ENCODE peak calls at places on chromosomes 4 and X, in ten cellular contexts. H is SHP77, Z is neural progenitor cell, E is hippocampal formation, N is cardiac muscle cell, I is activated T-cell treated with anti-CD3 and anti-CD28 coated beads for 1 hour, T is IMR-90, W is aorta, Y is hepatic stellate cell, Q is ovary. P is an unnamed sample.

GRCh38 chr4:53196872-53197759 is 168.7 kb downstream of the SCFD2 start:
- DNase-seq in W (no peak), Q (no peak), Z (peak; percentile 75), Y (no peak), I (no peak), T (peak; percentile 90), N (peak; percentile 95), H (peak; percentile 70), E (no peak), P (peak; percentile 73)

GRCh38 chr4:11455201-11455835 is 26.6 kb upstream of the HS3ST1 start:
- DNase-seq in N (no peak), W (no peak), I (no peak), T (no peak), E (no peak), H (no peak), Y (no peak), Z (no peak), Q (no peak), P (no peak)

GRCh38 chrX:38970074-38970473 is 168.8 kb downstream of the MID1IP1 start:
- DNase-seq in I (no peak), W (no peak), H (no peak), Y (no peak), N (no peak), Z (no peak), T (no peak), Q (no peak), E (no peak), P (no peak)

GRCh38 chr4:163332526-163333405 is at the start of gene NPY1R:
- DNase-seq in Q (peak; percentile 36), W (peak; percentile 89), Y (peak; percentile 69), E (peak; percentile 69), I (no peak), N (peak; percentile 87), T (peak; percentile 73), H (peak; percentile 67), Z (peak; percentile 90), P (peak; percentile 78)

GRCh38 chr4:3861720-3862639 is 95.8 kb downstream of the ADRA2C start:
- DNase-seq in T (no peak), Y (no peak), Z (no peak), W (peak; percentile 42), E (no peak), Q (no peak), N (no peak), H (no peak), I (no peak), P (no peak)

GRCh38 chr4:54513231-54513630 is 144.5 kb upstream of the KIT start:
- DNase-seq in E (no peak), I (no peak), Q (no peak), H (no peak), T (peak; percentile 93), W (no peak), Y (peak; percentile 62), N (peak; percentile 81), Z (no peak), P (peak; percentile 86)

GRCh38 chr4:126777649-126778048 is 855.1 kb upstream of the INTU start:
- DNase-seq in N (peak; percentile 51), Z (no peak), H (no peak), T (peak; percentile 94), E (no peak), I (no peak), W (no peak), Y (peak; percentile 31), Q (no peak), P (peak; percentile 81)

GRCh38 chrX:55867254-55867653 is 149.7 kb downstream of the RRAGB start:
- DNase-seq in Q (no peak), Y (no peak), W (no peak), N (peak; percentile 5), Z (no peak), H (no peak), I (no peak), T (peak; percentile 2), E (no peak), P (no peak)

GRCh38 chrX:48278958-48279357 is 23.8 kb downstream of the SSX1 start:
- DNase-seq in Z (no peak), Y (no peak), E (no peak), Q (no peak), H (no peak), T (no peak), N (peak; percentile 3), I (no peak), W (no peak), P (no peak)

GRCh38 chr4:183995489-183996049 is 90.5 kb downstream of the STOX2 start:
- DNase-seq in Q (no peak), W (no peak), I (no peak), E (no peak), Z (no peak), T (peak; percentile 32), N (peak; percentile 55), H (no peak), Y (no peak), P (no peak)

GRCh38 chr4:85557016-85557901 is 82.3 kb downstream of the ARHGAP24 start:
- DNase-seq in E (no peak), H (no peak), W (no peak), Q (no peak), T (no peak), Y (no peak), Z (no peak), N (no peak), I (no peak), P (no peak)

GRCh38 chr4:71186566-71187398 is 152.0 kb upstream of the SLC4A4 start:
- DNase-seq in W (peak; percentile 86), Y (peak; percentile 76), E (peak; percentile 38), Q (no peak), I (peak; percentile 2), N (peak; percentile 68), H (no peak), T (peak; percentile 53), Z (peak; percentile 84), P (peak; percentile 25)

GRCh38 chrX:3638280-3638873 is 75.1 kb downstream of the PRKX start:
- DNase-seq in Q (peak; percentile 39), H (peak; percentile 0), Y (peak; percentile 60), Z (peak; percentile 75), I (peak; percentile 8), N (peak; percentile 53), T (peak; percentile 48), W (no peak), E (no peak), P (peak; percentile 14)

GRCh38 chr4:54433686-54434085 is 204.6 kb downstream of the PDGFRA start:
- DNase-seq in Q (no peak), T (peak; percentile 37), E (no peak), H (no peak), I (no peak), W (no peak), Y (no peak), Z (peak; percentile 33), N (peak; percentile 58), P (peak; percentile 3)

GRCh38 chr4:183499389-183499788 is 5.5 kb upstream of the ING2 start:
- DNase-seq in N (no peak), E (no peak), Z (no peak), Q (no peak), W (no peak), T (no peak), H (no peak), Y (no peak), I (no peak), P (no peak)

GRCh38 chrX:110853610-110854009 is 58.0 kb upstream of the CHRDL1 start:
- DNase-seq in H (peak; percentile 14), Y (peak; percentile 11), T (no peak), Q (no peak), N (peak; percentile 6), I (no peak), E (peak; percentile 1), Z (peak; percentile 53), W (no peak), P (peak; percentile 14)

GRCh38 chr4:118888666-118889312 is at the start of gene SYNPO2:
- DNase-seq in W (peak; percentile 93), H (peak; percentile 11), T (peak; percentile 87), Y (peak; percentile 69), I (no peak), N (peak; percentile 96), Z (peak; percentile 89), E (peak; percentile 19), Q (peak; percentile 91), P (peak; percentile 84)

GRCh38 chrX:122850326-122850725 is 333.8 kb upstream of the GRIA3 start:
- DNase-seq in N (no peak), E (no peak), Q (no peak), Z (no peak), W (no peak), T (no peak), Y (no peak), H (no peak), I (no peak), P (no peak)

GRCh38 chr4:155403886-155404285 is 27.1 kb upstream of the MAP9 start:
- DNase-seq in H (peak; percentile 9), Q (no peak), W (no peak), T (peak; percentile 72), I (no peak), N (peak; percentile 75), E (no peak), Z (peak; percentile 63), Y (peak; percentile 12), P (peak; percentile 62)

GRCh38 chr4:99655315-99656081 is 2.1 kb downstream of the C4orf54 start:
- DNase-seq in N (peak; percentile 1), Y (no peak), H (no peak), E (no peak), W (peak; percentile 82), Q (peak; percentile 85), I (no peak), T (peak; percentile 47), Z (no peak), P (peak; percentile 72)

GRCh38 chr4:38795087-38795486 is 9.5 kb downstream of the TLR1 start:
- DNase-seq in H (no peak), W (no peak), I (no peak), Y (no peak), Z (no peak), T (no peak), N (no peak), E (no peak), Q (no peak), P (no peak)

GRCh38 chr4:54091637-54092404 is 8.1 kb upstream of the GSX2 start:
- DNase-seq in T (peak; percentile 70), Y (peak; percentile 92), W (peak; percentile 94), N (peak; percentile 77), Q (peak; percentile 77), I (peak; percentile 79), Z (peak; percentile 64), E (peak; percentile 48), H (peak; percentile 75), P (peak; percentile 49)

GRCh38 chrX:13669246-13669689 is 16.3 kb downstream of the TCEANC start:
- DNase-seq in T (peak; percentile 99), E (no peak), H (no peak), N (peak; percentile 95), Y (peak; percentile 72), I (no peak), Q (peak; percentile 75), W (no peak), Z (no peak), P (peak; percentile 79)

GRCh38 chr4:37858877-37859276 is 32.0 kb upstream of the TBC1D1 start:
- DNase-seq in T (no peak), E (no peak), Y (no peak), Z (no peak), I (no peak), N (peak; percentile 24), W (no peak), H (no peak), Q (no peak), P (no peak)

GRCh38 chr4:152684587-152684986 is 4.8 kb upstream of the TMEM154 start:
- DNase-seq in Q (no peak), E (no peak), Y (no peak), H (no peak), T (no peak), N (no peak), I (no peak), Z (no peak), W (no peak), P (no peak)

GRCh38 chr4:101597204-101597603 is 193.3 kb upstream of the BANK1 start:
- DNase-seq in Y (no peak), Z (no peak), Q (no peak), W (no peak), E (no peak), I (peak; percentile 2), H (no peak), T (no peak), N (no peak), P (peak; percentile 2)

GRCh38 chr4:84499065-84499982 is at the start of gene NKX6-1:
- DNase-seq in E (no peak), W (peak; percentile 92), T (peak; percentile 53), Z (peak; percentile 99), Y (peak; percentile 52), I (no peak), Q (peak; percentile 67), N (peak; percentile 62), H (no peak), P (no peak)